ENCODE peak calls at places on chromosome 19, in four cellular contexts. D is body of pancreas, B is heart left ventricle, O is erythroblast. V is an unnamed sample.
A peak's percentile ranks its signal among the peaks of the same experiment; 100 is the strongest.

GRCh38 chr19:1333789-1334188 is 48.1 kb downstream of the EFNA2 start:
- DNase-seq in D (no peak), B (no peak), O (no peak), V (no peak)

GRCh38 chr19:35549174-35549788 is 3.9 kb downstream of the TMEM147 start:
- DNase-seq in D (peak; percentile 70), B (no peak), O (peak; percentile 74), V (peak; percentile 33)

GRCh38 chr19:47490847-47491246 is 6.8 kb upstream of the KPTN start:
- DNase-seq in D (no peak), B (peak; percentile 14), O (no peak), V (no peak)

GRCh38 chr19:34851277-34851804 is 75.4 kb upstream of the ZNF30 start:
- DNase-seq in D (no peak), B (no peak), O (no peak), V (no peak)

GRCh38 chr19:44745386-44745831 is 3.1 kb upstream of the BCL3 start:
- DNase-seq in D (peak; percentile 42), B (peak; percentile 78), O (no peak), V (peak; percentile 61)

GRCh38 chr19:31231181-31231580 is 118.1 kb downstream of the TSHZ3 start:
- DNase-seq in D (no peak), B (no peak), O (no peak), V (no peak)

GRCh38 chr19:33054623-33055022 is 10.1 kb downstream of the RHPN2 start:
- DNase-seq in D (peak; percentile 68), B (no peak), O (no peak), V (no peak)

GRCh38 chr19:39833464-39834286 is at the start of gene DYRK1B:
- DNase-seq in D (peak; percentile 98), B (peak; percentile 99), O (peak; percentile 97), V (peak; percentile 97)

GRCh38 chr19:42466521-42467436 is 24.0 kb upstream of the CXCL17 start:
- DNase-seq in D (no peak), B (no peak), O (no peak), V (no peak)

GRCh38 chr19:7918615-7919421 is 1.3 kb upstream of the SNAPC2 start:
- DNase-seq in D (no peak), B (peak; percentile 68), O (no peak), V (no peak)

DNA sequence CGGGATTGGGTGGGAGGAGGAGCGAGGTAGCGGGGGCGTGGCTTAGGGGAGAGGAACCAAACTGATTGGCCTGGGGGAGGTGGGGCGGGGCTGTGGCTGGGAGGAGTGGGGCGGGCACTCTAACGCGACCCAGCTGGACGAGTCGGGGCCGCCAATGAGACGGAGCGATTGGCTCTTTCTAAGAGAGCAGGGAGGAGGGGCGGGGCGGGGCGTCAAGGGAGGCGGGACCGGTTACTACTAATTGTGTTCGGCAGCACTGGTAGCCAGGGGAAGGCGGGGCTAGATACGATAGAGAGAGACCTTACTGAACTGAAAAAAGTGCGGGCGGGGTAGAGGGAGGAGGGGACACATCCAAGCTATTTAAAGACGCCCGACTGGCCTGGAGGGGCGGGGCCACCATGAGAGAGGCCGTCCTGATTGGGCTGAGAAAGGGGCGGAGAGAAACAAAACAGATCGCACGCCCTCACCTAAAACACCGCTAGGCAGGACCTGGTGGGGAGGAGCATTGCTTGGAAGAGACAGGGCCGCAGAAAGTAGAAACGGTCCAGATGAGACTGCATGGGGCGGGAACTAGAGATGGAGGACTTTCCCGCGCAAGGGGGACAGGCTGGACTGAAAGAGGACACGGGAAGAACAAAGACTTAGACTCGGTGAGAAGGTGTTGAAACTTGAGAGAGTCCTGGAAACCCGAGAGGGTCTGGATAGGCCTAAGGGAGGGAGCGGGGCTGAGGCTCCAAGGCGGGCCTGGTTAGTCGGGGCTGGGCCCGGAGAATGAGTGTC is at the start of gene KCNC3:
- DNase-seq in D (peak; percentile 100), B (peak; percentile 98), O (peak; percentile 93), V (peak; percentile 94)
- TF ChIP-seq POLR2A in D (peak; percentile 40), B (peak; percentile 69), O (peak; percentile 34), V (no peak)

DNA sequence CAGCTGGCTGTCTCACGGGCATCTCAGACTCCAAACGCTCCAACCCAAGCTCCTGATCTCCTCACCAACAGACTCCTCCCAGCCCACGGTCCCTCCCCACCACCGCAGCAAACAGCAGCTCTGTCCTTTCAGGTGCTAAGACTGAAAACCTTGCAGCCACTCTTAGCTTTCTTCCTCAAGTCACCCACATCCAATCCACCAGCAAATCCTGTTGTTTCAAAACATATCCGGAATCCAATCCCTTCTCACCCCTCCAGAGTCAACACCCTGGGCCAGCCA is 20.8 kb downstream of the C19orf81 start:
- DNase-seq in D (no peak), B (no peak), O (no peak), V (no peak)
- TF ChIP-seq POLR2A in D (no peak), B (no peak), O (no peak), V (no peak)

GRCh38 chr19:36775768-36776167 is 3.2 kb upstream of the ZNF850 start:
- DNase-seq in D (peak; percentile 34), B (peak; percentile 64), O (no peak), V (no peak)
- TF ChIP-seq POLR2A in D (peak; percentile 12), B (no peak), O (no peak), V (no peak)

GRCh38 chr19:10928563-10929401 is at the start of the genes TIMM29 and YIPF2:
- DNase-seq in D (peak; percentile 99), B (peak; percentile 97), O (peak; percentile 97), V (peak; percentile 94)
- TF ChIP-seq POLR2A in D (peak; percentile 25), B (no peak), O (peak; percentile 71), V (peak; percentile 79)

GRCh38 chr19:17824339-17824738 is 3.0 kb upstream of the INSL3 start:
- DNase-seq in D (no peak), B (no peak), O (no peak), V (no peak)

GRCh38 chr19:17826508-17827056 is 5.3 kb upstream of the INSL3 start:
- DNase-seq in D (no peak), B (no peak), O (no peak), V (no peak)

GRCh38 chr19:17817668-17818363 is 3.5 kb downstream of the INSL3 start:
- DNase-seq in D (no peak), B (no peak), O (no peak), V (no peak)

GRCh38 chr19:17821190-17821589 is at the start of gene INSL3:
- DNase-seq in D (no peak), B (no peak), O (no peak), V (no peak)
- TF ChIP-seq POLR2A in D (no peak), B (no peak), O (no peak), V (no peak)

V was measured in tibial nerve.